ENCODE peak calls at places on chromosomes 13 and 19, in six cellular contexts. J is ovary, A is endodermal cell, H is tibial artery, S is dorsolateral prefrontal cortex, E is AG04450. F is an unnamed sample.

GRCh38 chr13:112072531-112073244 is 5.7 kb downstream of the SOX1 start:
- DNase-seq in S (no peak), J (no peak), H (no peak), E (no peak), A (peak), F (no peak)

GRCh38 chr19:1467228-1467511 is 11.8 kb downstream of the C19orf25 start:
- DNase-seq in E (no peak), A (no peak), S (no peak), J (no peak), H (no peak), F (no peak)

GRCh38 chr13:109743706-109744453 is 42.5 kb downstream of the IRS2 start:
- DNase-seq in J (no peak), S (no peak), E (peak), A (peak), H (no peak), F (no peak)

GRCh38 chr19:2039959-2040646 is 10.9 kb downstream of the MKNK2 start:
- DNase-seq in A (no peak), E (no peak), S (no peak), H (no peak), J (peak), F (no peak)

GRCh38 chr19:54168174-54168917 is 4.6 kb downstream of the TMC4 start:
- DNase-seq in A (peak), S (peak), E (no peak), J (peak), H (peak), F (peak)

GRCh38 chr13:106522112-106522511 is 13.3 kb downstream of the EFNB2 start:
- DNase-seq in J (no peak), A (no peak), H (no peak), E (no peak), S (no peak), F (no peak)

GRCh38 chr13:92158335-92158734 is 759.9 kb downstream of the GPC5 start:
- DNase-seq in J (no peak), S (no peak), A (no peak), H (no peak), E (no peak), F (no peak)

GRCh38 chr19:58572026-58572817 is 913 bp downstream of the MZF1 start:
- DNase-seq in H (no peak), J (no peak), A (no peak), E (no peak), S (peak), F (no peak)

GRCh38 chr13:96527497-96527896 is 437.6 kb downstream of the HS6ST3 start:
- DNase-seq in E (no peak), A (peak), S (no peak), J (no peak), H (no peak), F (no peak)

GRCh38 chr19:45809643-45810159 is 5.4 kb downstream of the RSPH6A start:
- DNase-seq in E (peak), H (no peak), J (no peak), S (no peak), A (peak), F (no peak)

GRCh38 chr19:15426485-15427349 is 7.9 kb upstream of the AKAP8L start:
- DNase-seq in J (no peak), A (no peak), S (no peak), E (no peak), H (no peak), F (no peak)

DNA sequence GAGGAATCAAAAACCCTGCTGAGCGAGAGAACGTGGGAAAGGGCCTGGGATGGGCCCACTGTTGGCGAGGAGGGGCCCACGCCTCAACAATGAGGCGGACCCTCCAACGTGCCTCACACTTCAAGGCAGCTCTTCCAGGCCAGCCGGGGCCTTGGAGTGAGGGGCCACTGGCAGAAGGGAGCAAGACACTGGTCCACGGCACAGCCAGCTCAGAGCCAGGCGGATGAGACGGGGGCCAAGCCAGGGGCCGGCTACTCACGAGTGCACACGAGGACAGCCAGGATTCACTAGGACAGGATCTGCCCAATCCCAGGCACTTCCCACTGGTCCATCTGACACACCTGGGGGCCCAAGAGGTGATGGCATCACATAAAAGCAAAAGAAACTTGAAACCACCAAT is 20.5 kb downstream of the ELL start:
- DNase-seq in A (no peak), S (no peak), H (no peak), J (no peak), E (no peak), F (no peak)
- H3K27ac ChIP-seq in A (no peak), S (no peak), H (peak), J (no peak), E (no peak), F (peak)

GRCh38 chr19:40348961-40349507 is 539 bp downstream of the PLD3 start:
- DNase-seq in H (no peak), J (no peak), E (no peak), S (no peak), A (peak), F (no peak)
- H3K27ac ChIP-seq in H (peak), J (peak), E (peak), S (peak), A (no peak), F (peak)

GRCh38 chr19:42099336-42099925 is 23.5 kb downstream of the ZNF574 start:
- DNase-seq in H (no peak), E (no peak), S (no peak), J (no peak), A (peak), F (no peak)
- H3K27ac ChIP-seq in H (no peak), E (no peak), S (no peak), J (no peak), A (no peak), F (no peak)

GRCh38 chr19:13066231-13066630 is 36.4 kb downstream of the LYL1 start:
- DNase-seq in S (no peak), E (no peak), A (no peak), H (no peak), J (no peak), F (no peak)
- H3K27ac ChIP-seq in S (peak), E (no peak), A (no peak), H (peak), J (no peak), F (peak)